ENCODE peak calls at places on chromosomes 12 and 14, in nine cellular contexts. G, B, J, M, A, K, N, D and E are unnamed samples.

GRCh38 chr14:101965796-101966718 is 1.7 kb downstream of the DYNC1H1 start:
- DNase-seq in G (no peak), B (no peak), J (peak), M (peak), A (no peak), K (no peak), N (no peak), D (no peak), E (no peak)

GRCh38 chr14:96064866-96065265 is 25.7 kb downstream of the C14orf132 start:
- DNase-seq in G (no peak), B (no peak), J (no peak), M (no peak), A (no peak), K (no peak), N (no peak), D (no peak), E (no peak)

GRCh38 chr12:25213338-25213737 is 18.3 kb downstream of the ETFRF1 start:
- DNase-seq in G (no peak), B (no peak), J (no peak), M (no peak), A (no peak), K (no peak), N (no peak), D (no peak), E (no peak)

GRCh38 chr12:109871678-109872314 is 8.5 kb downstream of the GLTP start:
- DNase-seq in G (no peak), B (peak), J (no peak), M (no peak), A (no peak), K (no peak), N (no peak), D (no peak), E (no peak)

GRCh38 chr14:20415723-20416622 is 2.7 kb upstream of the TEP1 start:
- DNase-seq in G (peak), B (no peak), J (peak), M (peak), A (no peak), K (no peak), N (no peak), D (no peak), E (no peak)

GRCh38 chr12:69949324-69949723 is 124.3 kb downstream of the MYRFL start:
- DNase-seq in G (no peak), B (no peak), J (no peak), M (no peak), A (no peak), K (no peak), N (no peak), D (no peak), E (no peak)

GRCh38 chr12:113461666-113462065 is 10.0 kb downstream of the LHX5 start:
- DNase-seq in G (no peak), B (no peak), J (no peak), M (peak), A (no peak), K (no peak), N (no peak), D (no peak), E (no peak)

GRCh38 chr12:97701901-97702300 is 239.3 kb downstream of the RMST start:
- DNase-seq in G (no peak), B (no peak), J (no peak), M (no peak), A (no peak), K (no peak), N (no peak), D (no peak), E (no peak)

GRCh38 chr14:92040431-92041040 is 677 bp upstream of the TRIP11 start:
- DNase-seq in G (peak), B (peak), J (peak), M (peak), A (no peak), K (no peak), N (no peak), D (no peak), E (no peak)

GRCh38 chr12:102300824-102301461 is 103.3 kb upstream of the PMCH start:
- DNase-seq in G (peak), B (no peak), J (peak), M (peak), A (no peak), K (no peak), N (peak), D (no peak), E (peak)

GRCh38 chr12:52946334-52946733 is 2.6 kb upstream of the KRT18 start:
- DNase-seq in G (no peak), B (no peak), J (peak), M (no peak), A (no peak), K (no peak), N (no peak), D (no peak), E (no peak)

GRCh38 chr12:66516133-66516532 is 162.7 kb downstream of the GRIP1 start:
- DNase-seq in G (peak), B (no peak), J (peak), M (no peak), A (no peak), K (no peak), N (no peak), D (no peak), E (no peak)

GRCh38 chr14:61598980-61599379 is 96.3 kb upstream of the HIF1A start:
- DNase-seq in G (no peak), B (no peak), J (no peak), M (peak), A (no peak), K (no peak), N (no peak), D (no peak), E (no peak)
- H3K27ac ChIP-seq in G (peak), B (peak), J (no peak), M (peak), A (peak), K (no peak), N (no peak), D (no peak), E (no peak)

DNA sequence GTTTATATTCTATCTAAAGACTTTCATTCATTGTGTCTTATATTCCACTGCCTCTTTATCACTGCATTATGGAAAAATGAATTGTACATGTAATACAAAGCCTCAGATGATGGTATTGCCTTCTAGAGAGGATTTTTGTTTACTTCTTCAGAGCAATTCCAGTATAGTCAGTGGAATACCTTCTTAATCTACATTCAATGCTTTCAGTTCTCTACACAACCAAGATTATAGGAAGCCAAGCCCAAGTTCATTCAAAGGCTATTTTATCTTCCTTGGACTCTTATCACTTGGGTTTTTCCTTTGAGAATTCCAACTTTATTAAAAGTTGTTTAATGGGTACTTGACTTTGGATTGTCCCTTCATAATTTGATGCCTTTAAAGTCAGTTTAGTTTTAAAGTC is 1971.0 kb upstream of the FLRT2 start:
- DNase-seq in G (no peak), B (no peak), J (no peak), M (no peak), A (no peak), K (no peak), N (no peak), D (no peak), E (no peak)
- H3K27ac ChIP-seq in G (peak), B (no peak), J (no peak), M (no peak), A (no peak), K (no peak), N (no peak), D (no peak), E (no peak)

GRCh38 chr14:100587763-100588411 is 670 bp upstream of the BEGAIN start:
- DNase-seq in G (no peak), B (no peak), J (no peak), M (peak), A (no peak), K (peak), N (no peak), D (no peak), E (no peak)

GRCh38 chr14:100588671-100589070 is 1.5 kb upstream of the BEGAIN start:
- DNase-seq in G (no peak), B (no peak), J (no peak), M (no peak), A (no peak), K (peak), N (no peak), D (no peak), E (no peak)

GRCh38 chr14:100586153-100586519 is 1.1 kb downstream of the BEGAIN start:
- DNase-seq in G (no peak), B (no peak), J (no peak), M (no peak), A (peak), K (peak), N (no peak), D (no peak), E (no peak)

GRCh38 chr14:100586520-100587247 is 533 bp downstream of the BEGAIN start:
- DNase-seq in G (no peak), B (no peak), J (peak), M (peak), A (peak), K (peak), N (no peak), D (no peak), E (peak)

DNA sequence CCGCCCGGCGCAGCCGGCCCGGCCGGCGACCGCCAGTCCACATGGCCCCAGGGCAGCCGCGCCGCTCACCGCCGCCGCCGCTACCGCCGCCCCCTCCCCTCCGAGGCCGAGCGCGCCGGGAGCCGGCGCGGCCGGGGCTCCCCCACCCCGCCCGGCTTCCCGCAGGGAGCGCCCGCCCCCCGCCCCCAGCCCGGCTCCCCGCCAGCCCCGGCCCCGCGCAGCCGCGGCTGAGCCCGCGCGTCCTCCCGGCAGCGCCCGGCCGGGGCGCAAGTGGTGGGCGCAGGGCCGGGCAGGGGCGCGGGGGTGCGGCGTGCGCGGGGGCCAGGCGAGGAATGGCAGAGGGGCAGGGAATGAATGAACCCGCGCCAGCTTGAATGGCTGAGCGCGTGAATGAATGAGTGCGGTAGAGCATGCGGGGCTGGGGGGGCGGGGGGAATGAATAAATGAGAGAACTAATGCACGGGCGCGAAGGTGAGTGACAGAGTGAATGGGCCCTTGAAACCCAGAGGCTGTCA is at the start of gene BEGAIN:
- DNase-seq in G (no peak), B (no peak), J (no peak), M (no peak), A (no peak), K (no peak), N (no peak), D (no peak), E (no peak)
- H3K27ac ChIP-seq in G (no peak), B (no peak), J (peak), M (no peak), A (no peak), K (no peak), N (peak), D (no peak), E (peak)

DNA sequence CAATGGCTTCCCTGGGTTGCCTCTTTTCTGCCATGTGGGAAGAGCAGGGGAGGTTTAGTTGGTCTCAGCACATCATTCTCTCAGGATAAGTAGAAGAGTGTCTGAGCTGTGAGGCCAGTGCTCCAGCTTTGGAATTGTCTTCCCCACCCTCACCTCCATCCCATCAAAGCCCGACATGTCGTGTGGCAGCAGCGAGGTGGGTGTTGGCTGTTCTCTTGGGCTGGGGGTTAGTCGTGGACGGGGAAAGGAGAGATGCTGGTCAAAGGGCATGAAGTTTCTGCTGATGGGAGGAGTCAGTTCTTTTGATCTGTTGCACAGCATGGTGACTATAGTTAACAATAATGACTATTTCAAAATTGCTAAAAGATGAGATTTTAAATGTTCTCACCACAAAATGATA is 404.2 kb downstream of the TMEM121 start:
- DNase-seq in G (no peak), B (no peak), J (no peak), M (no peak), A (no peak), K (no peak), N (no peak), D (no peak), E (no peak)
- H3K27ac ChIP-seq in G (no peak), B (no peak), J (no peak), M (no peak), A (no peak), K (no peak), N (no peak), D (no peak), E (no peak)

GRCh38 chr12:131604146-131604844 is 106.6 kb upstream of the SFSWAP start:
- DNase-seq in G (no peak), B (no peak), J (no peak), M (no peak), A (no peak), K (no peak), N (no peak), D (no peak), E (no peak)
- H3K27ac ChIP-seq in G (no peak), B (no peak), J (no peak), M (no peak), A (no peak), K (no peak), N (no peak), D (no peak), E (no peak)

GRCh38 chr12:6428326-6428725 is 16.4 kb upstream of the CD27 start:
- DNase-seq in G (no peak), B (no peak), J (no peak), M (no peak), A (no peak), K (no peak), N (no peak), D (no peak), E (no peak)

GRCh38 chr12:6430990-6431353 is 13.8 kb upstream of the CD27 start:
- DNase-seq in G (no peak), B (peak), J (no peak), M (no peak), A (no peak), K (peak), N (no peak), D (no peak), E (no peak)

GRCh38 chr12:6432991-6433390 is 11.8 kb upstream of the CD27 start:
- DNase-seq in G (no peak), B (no peak), J (no peak), M (no peak), A (no peak), K (no peak), N (no peak), D (no peak), E (no peak)

GRCh38 chr12:6426882-6427671 is 17.7 kb upstream of the CD27 start:
- DNase-seq in G (no peak), B (peak), J (no peak), M (no peak), A (no peak), K (no peak), N (no peak), D (no peak), E (no peak)

DNA sequence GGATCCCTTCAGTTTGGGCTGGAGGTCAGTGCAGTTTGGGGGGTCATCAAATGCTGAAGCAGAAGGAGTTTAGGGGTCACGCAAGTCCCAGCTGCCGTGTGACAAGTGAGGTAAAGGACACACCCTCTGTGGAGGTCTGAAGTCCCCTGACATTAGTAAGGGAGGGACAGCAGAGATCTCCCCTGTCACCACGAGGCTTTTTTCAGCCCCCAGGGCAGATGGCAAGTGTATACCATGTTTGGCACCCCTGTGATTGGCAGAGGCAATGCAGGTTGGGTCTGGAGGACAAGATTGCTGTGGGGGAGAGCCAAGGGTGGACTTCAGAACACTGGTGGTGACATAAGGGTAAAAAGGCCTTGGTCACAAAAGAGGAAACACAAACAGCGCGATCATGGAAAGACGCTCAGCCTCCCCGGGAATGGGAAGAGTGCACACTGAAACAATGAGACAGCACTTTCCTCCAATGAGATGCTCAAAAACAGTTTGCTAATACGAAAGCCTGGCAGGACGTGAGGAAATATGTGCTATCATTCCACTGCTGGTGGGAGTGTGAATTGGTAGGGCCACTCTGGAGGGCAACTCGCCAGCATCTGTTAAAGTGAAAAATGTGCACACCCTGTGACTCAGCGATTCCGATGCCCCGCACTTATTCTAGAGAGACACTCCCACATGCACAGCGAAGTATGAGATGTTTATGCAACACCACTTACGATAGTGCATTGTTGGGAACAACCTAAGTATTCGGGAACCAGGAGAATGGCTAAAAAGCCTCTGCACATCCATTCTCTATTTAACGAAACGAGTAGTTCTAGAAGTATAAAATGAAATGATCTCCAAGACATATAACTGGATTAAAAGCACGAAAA is 14.4 kb upstream of the CD27 start:
- DNase-seq in G (peak), B (peak), J (peak), M (peak), A (peak), K (peak), N (peak), D (no peak), E (peak)
- H3K27ac ChIP-seq in G (peak), B (peak), J (peak), M (no peak), A (peak), K (peak), N (peak), D (peak), E (peak)

GRCh38 chr12:3201741-3202500 is 124.7 kb downstream of the TSPAN9 start:
- DNase-seq in G (no peak), B (no peak), J (no peak), M (peak), A (no peak), K (no peak), N (no peak), D (no peak), E (no peak)

GRCh38 chr12:3202734-3203446 is 125.7 kb downstream of the TSPAN9 start:
- DNase-seq in G (no peak), B (peak), J (peak), M (peak), A (peak), K (peak), N (peak), D (no peak), E (no peak)

GRCh38 chr12:3199551-3200031 is 122.4 kb downstream of the TSPAN9 start:
- DNase-seq in G (peak), B (no peak), J (no peak), M (peak), A (no peak), K (no peak), N (no peak), D (no peak), E (no peak)

GRCh38 chr12:3200779-3201738 is 123.9 kb downstream of the TSPAN9 start:
- DNase-seq in G (no peak), B (no peak), J (no peak), M (peak), A (no peak), K (no peak), N (no peak), D (no peak), E (no peak)

DNA sequence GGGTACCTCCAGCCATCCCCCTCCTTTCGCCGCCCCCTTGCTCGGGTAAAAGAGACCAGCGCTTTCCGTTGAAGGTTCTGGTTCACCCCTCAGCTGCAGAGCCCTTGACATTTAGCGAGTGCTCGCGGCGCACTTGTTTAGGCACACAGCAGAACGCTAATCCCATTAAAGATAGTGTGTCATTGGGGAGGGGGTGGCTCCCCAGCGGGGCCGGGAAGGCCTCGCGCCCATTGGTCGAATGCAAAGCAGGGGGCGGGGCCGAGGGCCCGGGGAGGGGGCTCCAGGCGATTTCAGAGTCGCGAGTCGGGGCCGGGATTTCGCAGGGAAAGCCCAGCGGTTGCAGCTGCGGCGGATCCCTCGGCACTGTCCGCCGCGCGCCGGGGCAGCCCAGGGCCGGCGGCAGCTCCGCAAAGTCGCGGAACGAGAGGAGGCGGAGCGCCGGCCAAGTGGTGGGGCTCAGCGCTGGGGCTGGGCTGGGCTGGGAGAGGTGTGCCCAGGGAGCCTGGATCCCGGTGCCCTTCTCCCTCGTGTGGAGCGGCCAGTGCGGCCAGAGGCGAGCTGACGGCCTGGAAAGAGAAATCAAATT is 122.9 kb downstream of the TSPAN9 start:
- DNase-seq in G (peak), B (peak), J (peak), M (peak), A (peak), K (peak), N (no peak), D (no peak), E (no peak)
- H3K27ac ChIP-seq in G (no peak), B (peak), J (no peak), M (peak), A (peak), K (no peak), N (no peak), D (no peak), E (no peak)